ENCODE peak calls at places on chromosomes 5 and 9, in ten cellular contexts. One of them, this sample, is unnamed. For H3K27me3, the result is how much of the 10 kb centered on the place peaks cover.

GRCh38 chr5:150458819-150459557 is 9.4 kb upstream of the RPS14 start:
- DNase-seq in adipocyte: peak
- DNase-seq in tibial nerve: peak
- DNase-seq in stomach: peak
- DNase-seq in small intestine: peak
- DNase-seq in uterus: peak
- DNase-seq in breast epithelium: peak
- DNase-seq in cardiac muscle cell: peak
- DNase-seq in left ventricle myocardium inferior: peak
- DNase-seq in CD4-positive, alpha-beta memory T cell: peak
- DNase-seq in this sample: peak

GRCh38 chr9:133268335-133269056 is 6.5 kb downstream of the ABO start:
- DNase-seq in tibial nerve: no peak
- DNase-seq in CD4-positive, alpha-beta memory T cell: no peak
- DNase-seq in left ventricle myocardium inferior: no peak
- DNase-seq in breast epithelium: no peak
- DNase-seq in uterus: no peak
- DNase-seq in cardiac muscle cell: no peak
- DNase-seq in stomach: no peak
- DNase-seq in small intestine: no peak
- DNase-seq in adipocyte: no peak
- DNase-seq in this sample: no peak

GRCh38 chr9:111527347-111527746 is 2.4 kb downstream of the ZNF483 start:
- DNase-seq in adipocyte: no peak
- DNase-seq in left ventricle myocardium inferior: no peak
- DNase-seq in tibial nerve: no peak
- DNase-seq in stomach: no peak
- DNase-seq in small intestine: no peak
- DNase-seq in cardiac muscle cell: no peak
- DNase-seq in uterus: no peak
- DNase-seq in breast epithelium: no peak
- DNase-seq in CD4-positive, alpha-beta memory T cell: no peak
- DNase-seq in this sample: no peak

GRCh38 chr5:8615142-8615858 is 746.4 kb downstream of the MTRR start:
- DNase-seq in left ventricle myocardium inferior: no peak
- DNase-seq in CD4-positive, alpha-beta memory T cell: no peak
- DNase-seq in adipocyte: no peak
- DNase-seq in uterus: no peak
- DNase-seq in breast epithelium: no peak
- DNase-seq in stomach: no peak
- DNase-seq in cardiac muscle cell: no peak
- DNase-seq in small intestine: no peak
- DNase-seq in tibial nerve: no peak
- DNase-seq in this sample: no peak

GRCh38 chr9:99433555-99433954 is 211.5 kb downstream of the SEC61B start:
- DNase-seq in CD4-positive, alpha-beta memory T cell: no peak
- DNase-seq in breast epithelium: no peak
- DNase-seq in adipocyte: peak
- DNase-seq in small intestine: peak
- DNase-seq in uterus: no peak
- DNase-seq in cardiac muscle cell: peak
- DNase-seq in stomach: no peak
- DNase-seq in tibial nerve: no peak
- DNase-seq in left ventricle myocardium inferior: no peak
- DNase-seq in this sample: peak

GRCh38 chr5:140420665-140421361 is 19.2 kb downstream of the ANKHD1 start:
- DNase-seq in tibial nerve: no peak
- DNase-seq in cardiac muscle cell: no peak
- DNase-seq in left ventricle myocardium inferior: no peak
- DNase-seq in small intestine: no peak
- DNase-seq in breast epithelium: no peak
- DNase-seq in uterus: no peak
- DNase-seq in adipocyte: no peak
- DNase-seq in stomach: no peak
- DNase-seq in CD4-positive, alpha-beta memory T cell: no peak
- DNase-seq in this sample: no peak

GRCh38 chr9:105858284-105858683 is 163.9 kb downstream of the TMEM38B start:
- DNase-seq in tibial nerve: no peak
- DNase-seq in breast epithelium: no peak
- DNase-seq in uterus: no peak
- DNase-seq in cardiac muscle cell: no peak
- DNase-seq in left ventricle myocardium inferior: no peak
- DNase-seq in adipocyte: no peak
- DNase-seq in stomach: no peak
- DNase-seq in small intestine: no peak
- DNase-seq in CD4-positive, alpha-beta memory T cell: no peak
- DNase-seq in this sample: no peak

GRCh38 chr5:164188733-164189148 is 683.3 kb downstream of the MAT2B start:
- DNase-seq in left ventricle myocardium inferior: no peak
- DNase-seq in adipocyte: no peak
- DNase-seq in small intestine: peak
- DNase-seq in tibial nerve: no peak
- DNase-seq in cardiac muscle cell: peak
- DNase-seq in breast epithelium: no peak
- DNase-seq in uterus: no peak
- DNase-seq in stomach: no peak
- DNase-seq in CD4-positive, alpha-beta memory T cell: no peak
- DNase-seq in this sample: no peak

GRCh38 chr5:102341918-102342317 is 45.8 kb upstream of the SLCO4C1 start:
- DNase-seq in adipocyte: peak
- DNase-seq in breast epithelium: no peak
- DNase-seq in uterus: no peak
- DNase-seq in CD4-positive, alpha-beta memory T cell: no peak
- DNase-seq in tibial nerve: no peak
- DNase-seq in left ventricle myocardium inferior: no peak
- DNase-seq in stomach: no peak
- DNase-seq in cardiac muscle cell: no peak
- DNase-seq in small intestine: no peak
- DNase-seq in this sample: no peak

GRCh38 chr9:93082841-93083411 is 13.1 kb upstream of the CARD19 start:
- DNase-seq in uterus: peak
- DNase-seq in breast epithelium: no peak
- DNase-seq in adipocyte: no peak
- DNase-seq in tibial nerve: no peak
- DNase-seq in stomach: no peak
- DNase-seq in CD4-positive, alpha-beta memory T cell: no peak
- DNase-seq in left ventricle myocardium inferior: no peak
- DNase-seq in small intestine: no peak
- DNase-seq in cardiac muscle cell: no peak
- DNase-seq in this sample: peak

GRCh38 chr5:39376293-39376714 is 12.0 kb upstream of the C9 start:
- DNase-seq in CD4-positive, alpha-beta memory T cell: peak
- DNase-seq in stomach: no peak
- DNase-seq in tibial nerve: peak
- DNase-seq in cardiac muscle cell: peak
- DNase-seq in adipocyte: peak
- DNase-seq in uterus: peak
- DNase-seq in left ventricle myocardium inferior: no peak
- DNase-seq in breast epithelium: no peak
- DNase-seq in small intestine: peak
- DNase-seq in this sample: no peak

GRCh38 chr5:59274130-59274529 is 619.4 kb downstream of the PDE4D start:
- DNase-seq in breast epithelium: no peak
- DNase-seq in CD4-positive, alpha-beta memory T cell: no peak
- DNase-seq in tibial nerve: no peak
- DNase-seq in adipocyte: no peak
- DNase-seq in left ventricle myocardium inferior: no peak
- DNase-seq in stomach: no peak
- DNase-seq in uterus: no peak
- DNase-seq in small intestine: no peak
- DNase-seq in cardiac muscle cell: no peak
- DNase-seq in this sample: no peak
- H3K27me3 ChIP-seq in breast epithelium: under half
- H3K27me3 ChIP-seq in CD4-positive, alpha-beta memory T cell: under half
- H3K27me3 ChIP-seq in tibial nerve: under half
- H3K27me3 ChIP-seq in adipocyte: under half
- H3K27me3 ChIP-seq in left ventricle myocardium inferior: under half
- H3K27me3 ChIP-seq in stomach: under half
- H3K27me3 ChIP-seq in uterus: under half
- H3K27me3 ChIP-seq in small intestine: under half
- H3K27me3 ChIP-seq in cardiac muscle cell: under half
- H3K27me3 ChIP-seq in this sample: under half

DNA sequence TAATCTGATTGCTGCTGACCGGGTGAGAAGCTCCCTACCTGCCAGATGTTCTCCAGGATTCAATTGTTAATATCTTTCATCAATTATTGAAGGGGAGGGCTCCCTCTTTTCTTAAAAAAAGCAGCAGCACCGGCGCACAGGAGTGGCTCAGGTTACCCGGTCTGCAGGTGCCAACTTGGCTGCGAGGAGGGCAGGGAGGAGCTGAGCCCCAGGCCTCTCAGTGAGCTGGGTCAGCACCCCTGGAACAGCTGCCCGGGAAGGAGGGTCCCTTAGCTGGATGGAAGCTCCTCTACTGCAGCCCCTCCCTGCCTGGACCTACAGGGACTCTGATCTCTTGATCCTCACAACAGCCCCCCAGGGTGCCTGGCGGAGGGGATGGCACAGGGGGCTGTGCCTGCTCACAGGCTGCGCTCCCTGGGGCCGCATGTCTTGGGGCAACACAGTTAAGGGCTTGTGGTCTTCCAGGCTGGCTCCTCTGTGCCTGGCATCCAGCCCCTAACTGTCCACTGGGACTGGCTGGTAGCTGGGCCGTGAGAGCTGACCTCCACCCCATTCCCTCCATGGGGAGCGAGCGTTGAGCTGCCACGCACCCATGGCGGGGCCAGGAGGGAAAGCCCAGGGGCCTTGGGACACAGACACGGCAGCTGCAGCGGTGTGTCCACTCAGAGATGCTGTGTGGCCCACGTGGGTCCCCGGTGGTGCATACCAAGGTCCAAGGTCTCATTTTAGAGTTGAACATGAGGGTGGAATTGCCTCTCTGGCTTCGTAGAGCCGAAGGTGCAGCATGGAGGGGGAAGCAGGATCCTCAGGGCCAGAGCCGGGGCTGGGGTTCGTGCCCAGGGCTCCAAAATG is 28.6 kb upstream of the TMEM250 start:
- DNase-seq in tibial nerve: no peak
- DNase-seq in left ventricle myocardium inferior: no peak
- DNase-seq in CD4-positive, alpha-beta memory T cell: no peak
- DNase-seq in breast epithelium: no peak
- DNase-seq in uterus: no peak
- DNase-seq in stomach: no peak
- DNase-seq in small intestine: no peak
- DNase-seq in adipocyte: no peak
- DNase-seq in cardiac muscle cell: no peak
- DNase-seq in this sample: no peak
- H3K27me3 ChIP-seq in tibial nerve: under half
- H3K27me3 ChIP-seq in left ventricle myocardium inferior: half or more
- H3K27me3 ChIP-seq in CD4-positive, alpha-beta memory T cell: under half
- H3K27me3 ChIP-seq in breast epithelium: half or more
- H3K27me3 ChIP-seq in uterus: under half
- H3K27me3 ChIP-seq in stomach: under half
- H3K27me3 ChIP-seq in small intestine: under half
- H3K27me3 ChIP-seq in adipocyte: half or more
- H3K27me3 ChIP-seq in cardiac muscle cell: under half
- H3K27me3 ChIP-seq in this sample: under half

DNA sequence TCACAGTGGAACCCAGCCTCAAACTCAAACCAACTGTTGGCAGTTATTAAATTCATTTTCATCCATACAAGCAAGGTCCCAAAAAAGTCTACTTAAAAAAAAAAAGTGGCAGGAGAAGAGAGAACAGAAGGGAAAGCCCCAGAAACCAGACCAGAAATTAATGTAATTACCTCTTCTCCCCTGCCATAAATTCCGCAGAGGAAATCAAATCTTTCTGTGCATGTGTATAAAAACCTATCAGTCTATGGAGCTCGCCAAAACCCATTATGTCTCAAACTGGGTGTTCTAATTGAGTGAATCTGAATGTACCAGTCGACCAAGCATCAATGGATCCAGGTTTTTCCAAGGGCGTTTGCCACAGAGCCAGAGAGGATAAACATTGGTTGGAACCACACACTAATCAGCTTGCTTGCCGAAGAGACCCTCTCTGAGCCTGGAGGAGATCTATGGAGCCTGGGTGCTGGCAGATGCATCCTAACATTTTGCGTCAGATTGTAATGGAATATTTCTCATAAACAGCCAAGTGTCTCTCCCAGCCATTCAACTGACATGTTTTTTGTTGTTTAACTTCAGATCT is 7.9 kb upstream of the HAND1 start:
- DNase-seq in cardiac muscle cell: no peak
- DNase-seq in stomach: no peak
- DNase-seq in uterus: no peak
- DNase-seq in CD4-positive, alpha-beta memory T cell: no peak
- DNase-seq in small intestine: no peak
- DNase-seq in breast epithelium: no peak
- DNase-seq in left ventricle myocardium inferior: no peak
- DNase-seq in tibial nerve: no peak
- DNase-seq in adipocyte: no peak
- DNase-seq in this sample: no peak
- H3K27me3 ChIP-seq in cardiac muscle cell: half or more
- H3K27me3 ChIP-seq in stomach: under half
- H3K27me3 ChIP-seq in uterus: under half
- H3K27me3 ChIP-seq in CD4-positive, alpha-beta memory T cell: half or more
- H3K27me3 ChIP-seq in small intestine: half or more
- H3K27me3 ChIP-seq in breast epithelium: half or more
- H3K27me3 ChIP-seq in left ventricle myocardium inferior: half or more
- H3K27me3 ChIP-seq in tibial nerve: under half
- H3K27me3 ChIP-seq in adipocyte: half or more
- H3K27me3 ChIP-seq in this sample: half or more

DNA sequence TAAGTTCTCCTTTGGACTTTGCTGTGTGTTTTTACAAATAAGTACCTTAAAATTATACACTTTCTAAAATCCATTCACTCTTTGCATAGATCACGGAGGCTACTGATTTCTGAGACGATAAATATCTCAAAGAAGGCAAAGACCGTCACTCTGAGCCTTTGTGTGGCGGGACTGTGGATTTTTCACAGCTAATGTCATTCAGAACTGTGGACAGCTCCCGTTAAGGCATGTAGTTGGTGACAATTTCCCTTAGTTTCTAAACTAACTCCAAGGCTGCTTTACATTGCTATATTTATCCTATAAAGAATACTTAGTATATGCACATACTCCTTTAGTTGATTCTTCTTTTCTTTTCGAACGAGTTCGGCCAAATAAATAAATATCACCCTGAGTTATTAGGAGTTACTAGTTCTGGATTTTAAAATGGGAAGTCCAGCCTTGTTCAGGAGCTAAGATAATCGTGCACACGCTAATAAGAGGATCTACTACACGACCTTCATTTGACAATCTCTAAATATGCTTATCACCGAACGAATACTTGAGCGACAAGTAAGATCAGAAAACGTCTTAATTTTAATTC is 1.8 kb downstream of the HCN1 start:
- DNase-seq in adipocyte: peak
- DNase-seq in breast epithelium: no peak
- DNase-seq in stomach: no peak
- DNase-seq in uterus: no peak
- DNase-seq in tibial nerve: no peak
- DNase-seq in CD4-positive, alpha-beta memory T cell: no peak
- DNase-seq in cardiac muscle cell: peak
- DNase-seq in left ventricle myocardium inferior: no peak
- DNase-seq in small intestine: no peak
- DNase-seq in this sample: no peak
- H3K27me3 ChIP-seq in adipocyte: under half
- H3K27me3 ChIP-seq in breast epithelium: half or more
- H3K27me3 ChIP-seq in stomach: under half
- H3K27me3 ChIP-seq in uterus: under half
- H3K27me3 ChIP-seq in tibial nerve: under half
- H3K27me3 ChIP-seq in CD4-positive, alpha-beta memory T cell: under half
- H3K27me3 ChIP-seq in cardiac muscle cell: under half
- H3K27me3 ChIP-seq in left ventricle myocardium inferior: half or more
- H3K27me3 ChIP-seq in small intestine: under half
- H3K27me3 ChIP-seq in this sample: under half

GRCh38 chr9:137138701-137139467 is at the start of gene GRIN1:
- DNase-seq in stomach: no peak
- DNase-seq in uterus: no peak
- DNase-seq in adipocyte: peak
- DNase-seq in breast epithelium: no peak
- DNase-seq in tibial nerve: no peak
- DNase-seq in CD4-positive, alpha-beta memory T cell: peak
- DNase-seq in left ventricle myocardium inferior: no peak
- DNase-seq in cardiac muscle cell: peak
- DNase-seq in small intestine: no peak
- DNase-seq in this sample: no peak
- H3K27me3 ChIP-seq in stomach: under half
- H3K27me3 ChIP-seq in uterus: under half
- H3K27me3 ChIP-seq in adipocyte: half or more
- H3K27me3 ChIP-seq in breast epithelium: half or more
- H3K27me3 ChIP-seq in tibial nerve: under half
- H3K27me3 ChIP-seq in CD4-positive, alpha-beta memory T cell: under half
- H3K27me3 ChIP-seq in left ventricle myocardium inferior: half or more
- H3K27me3 ChIP-seq in cardiac muscle cell: half or more
- H3K27me3 ChIP-seq in small intestine: under half
- H3K27me3 ChIP-seq in this sample: under half